ENCODE peak calls at places on chromosomes 1 and 21, in seven cellular contexts. E, M, B, A, D, V and H are unnamed samples.

GRCh38 chr1:184716158-184716557 is 38.5 kb downstream of the EDEM3 start:
- DNase-seq in E (no peak), M (no peak), B (no peak), A (no peak), D (peak), V (no peak), H (no peak)

GRCh38 chr1:210340751-210341328 is 12.1 kb downstream of the HHAT start:
- DNase-seq in E (no peak), M (no peak), B (no peak), A (no peak), D (no peak), V (no peak), H (no peak)

GRCh38 chr1:77539510-77540142 is 142.8 kb downstream of the ZZZ3 start:
- DNase-seq in E (no peak), M (peak), B (peak), A (no peak), D (peak), V (no peak), H (peak)

GRCh38 chr1:159860456-159860855 is 2.0 kb downstream of the VSIG8 start:
- DNase-seq in E (no peak), M (no peak), B (no peak), A (no peak), D (peak), V (no peak), H (no peak)

GRCh38 chr1:151405167-151405951 is 6.0 kb downstream of the PSMB4 start:
- DNase-seq in E (no peak), M (no peak), B (no peak), A (no peak), D (no peak), V (no peak), H (no peak)

GRCh38 chr1:95246511-95246910 is 12.5 kb downstream of the RWDD3 start:
- DNase-seq in E (no peak), M (no peak), B (no peak), A (no peak), D (no peak), V (no peak), H (no peak)

GRCh38 chr1:180249725-180250498 is 19.8 kb downstream of the LHX4 start:
- DNase-seq in E (no peak), M (no peak), B (no peak), A (no peak), D (no peak), V (peak), H (no peak)

GRCh38 chr1:33634806-33635205 is 162.4 kb downstream of the ZSCAN20 start:
- DNase-seq in E (no peak), M (no peak), B (peak), A (peak), D (peak), V (no peak), H (no peak)

GRCh38 chr1:169289016-169289415 is 78.6 kb downstream of the NME7 start:
- DNase-seq in E (no peak), M (no peak), B (no peak), A (no peak), D (no peak), V (no peak), H (no peak)

GRCh38 chr1:167305059-167305704 is 84.5 kb downstream of the POU2F1 start:
- DNase-seq in E (no peak), M (no peak), B (no peak), A (no peak), D (no peak), V (no peak), H (no peak)

GRCh38 chr1:247337250-247337746 is 5.6 kb upstream of the ZNF496 start:
- DNase-seq in E (no peak), M (no peak), B (no peak), A (no peak), D (no peak), V (no peak), H (no peak)

GRCh38 chr1:41665962-41666917 is 181.8 kb upstream of the EDN2 start:
- DNase-seq in E (no peak), M (no peak), B (no peak), A (no peak), D (no peak), V (no peak), H (no peak)

GRCh38 chr21:25535811-25536210 is 71.5 kb downstream of the MRPL39 start:
- DNase-seq in E (no peak), M (no peak), B (no peak), A (no peak), D (no peak), V (no peak), H (no peak)

GRCh38 chr1:148318123-148318899 is 164.8 kb downstream of the PPIAL4G start:
- DNase-seq in E (no peak), M (no peak), B (no peak), A (no peak), D (no peak), V (no peak), H (no peak)

GRCh38 chr1:37282763-37283162 is 191.6 kb upstream of the ZC3H12A start:
- DNase-seq in E (no peak), M (no peak), B (no peak), A (no peak), D (no peak), V (no peak), H (no peak)

GRCh38 chr1:225830823-225831222 is 20.9 kb downstream of the EPHX1 start:
- DNase-seq in E (no peak), M (no peak), B (no peak), A (no peak), D (no peak), V (no peak), H (no peak)

GRCh38 chr1:179043266-179043665 is 17.6 kb downstream of the FAM20B start:
- DNase-seq in E (no peak), M (no peak), B (no peak), A (no peak), D (no peak), V (no peak), H (no peak)

GRCh38 chr1:56788588-56788987 is 30.6 kb downstream of the FYB2 start:
- DNase-seq in E (no peak), M (no peak), B (no peak), A (peak), D (no peak), V (no peak), H (no peak)

GRCh38 chr1:2374260-2375155 is 16.8 kb downstream of the MORN1 start:
- DNase-seq in E (no peak), M (no peak), B (no peak), A (no peak), D (no peak), V (peak), H (no peak)

GRCh38 chr1:62435231-62436038 is 1.4 kb upstream of the USP1 start:
- DNase-seq in E (no peak), M (no peak), B (no peak), A (no peak), D (no peak), V (peak), H (no peak)

GRCh38 chr1:27403065-27403726 is 10.8 kb downstream of the GPR3 start:
- DNase-seq in E (no peak), M (no peak), B (peak), A (no peak), D (peak), V (peak), H (no peak)

GRCh38 chr1:116999596-116999995 is 2.0 kb upstream of the CD101 start:
- DNase-seq in E (no peak), M (no peak), B (no peak), A (peak), D (no peak), V (no peak), H (no peak)

GRCh38 chr1:3695326-3696217 is 43.3 kb downstream of the TP73 start:
- DNase-seq in E (no peak), M (no peak), B (peak), A (peak), D (peak), V (no peak), H (no peak)

GRCh38 chr21:29499734-29500343 is 201.1 kb downstream of the BACH1 start:
- DNase-seq in E (no peak), M (peak), B (peak), A (peak), D (peak), V (no peak), H (no peak)

GRCh38 chr1:17066530-17067426 is 12.9 kb upstream of the SDHB start:
- DNase-seq in E (no peak), M (no peak), B (no peak), A (no peak), D (no peak), V (no peak), H (no peak)

GRCh38 chr21:33949516-33950424 is 34.2 kb upstream of the ATP5PO start:
- DNase-seq in E (no peak), M (no peak), B (no peak), A (no peak), D (no peak), V (no peak), H (no peak)

GRCh38 chr1:115306146-115306545 is 31.9 kb downstream of the NGF start:
- DNase-seq in E (no peak), M (no peak), B (no peak), A (no peak), D (no peak), V (no peak), H (peak)

GRCh38 chr1:109788695-109789521 is 25.2 kb upstream of the EPS8L3 start:
- DNase-seq in E (peak), M (no peak), B (peak), A (peak), D (no peak), V (peak), H (no peak)

GRCh38 chr1:81799939-81800740 is 594 bp upstream of the ADGRL2 start:
- DNase-seq in E (peak), M (no peak), B (peak), A (peak), D (peak), V (peak), H (peak)

GRCh38 chr1:101122452-101123166 is 97.0 kb upstream of the DPH5 start:
- DNase-seq in E (no peak), M (no peak), B (no peak), A (no peak), D (no peak), V (no peak), H (no peak)

GRCh38 chr1:12485231-12486172 is 132.5 kb downstream of the DHRS3 start:
- DNase-seq in E (no peak), M (peak), B (no peak), A (peak), D (no peak), V (no peak), H (peak)

GRCh38 chr1:109241841-109242301 is 7.5 kb upstream of the CELSR2 start:
- DNase-seq in E (no peak), M (no peak), B (no peak), A (no peak), D (no peak), V (no peak), H (no peak)

GRCh38 chr1:26799479-26800133 is 11.9 kb downstream of the PIGV start:
- DNase-seq in E (no peak), M (no peak), B (no peak), A (peak), D (peak), V (peak), H (peak)

GRCh38 chr21:41024341-41025056 is 143.5 kb upstream of the BACE2 start:
- DNase-seq in E (peak), M (no peak), B (no peak), A (no peak), D (no peak), V (no peak), H (no peak)

GRCh38 chr1:169877800-169878491 is 15.8 kb downstream of the SCYL3 start:
- DNase-seq in E (no peak), M (peak), B (no peak), A (no peak), D (peak), V (no peak), H (no peak)

GRCh38 chr1:93328809-93329477 is 16.8 kb upstream of the DR1 start:
- DNase-seq in E (no peak), M (no peak), B (no peak), A (no peak), D (peak), V (no peak), H (no peak)

GRCh38 chr1:206937437-206937836 is 8.8 kb downstream of the PIGR start:
- DNase-seq in E (no peak), M (no peak), B (no peak), A (no peak), D (no peak), V (no peak), H (no peak)
- TF ChIP-seq CTCF in E (no peak), M (no peak), B (no peak), A (no peak), D (no peak), V (no peak), H (no peak)

DNA sequence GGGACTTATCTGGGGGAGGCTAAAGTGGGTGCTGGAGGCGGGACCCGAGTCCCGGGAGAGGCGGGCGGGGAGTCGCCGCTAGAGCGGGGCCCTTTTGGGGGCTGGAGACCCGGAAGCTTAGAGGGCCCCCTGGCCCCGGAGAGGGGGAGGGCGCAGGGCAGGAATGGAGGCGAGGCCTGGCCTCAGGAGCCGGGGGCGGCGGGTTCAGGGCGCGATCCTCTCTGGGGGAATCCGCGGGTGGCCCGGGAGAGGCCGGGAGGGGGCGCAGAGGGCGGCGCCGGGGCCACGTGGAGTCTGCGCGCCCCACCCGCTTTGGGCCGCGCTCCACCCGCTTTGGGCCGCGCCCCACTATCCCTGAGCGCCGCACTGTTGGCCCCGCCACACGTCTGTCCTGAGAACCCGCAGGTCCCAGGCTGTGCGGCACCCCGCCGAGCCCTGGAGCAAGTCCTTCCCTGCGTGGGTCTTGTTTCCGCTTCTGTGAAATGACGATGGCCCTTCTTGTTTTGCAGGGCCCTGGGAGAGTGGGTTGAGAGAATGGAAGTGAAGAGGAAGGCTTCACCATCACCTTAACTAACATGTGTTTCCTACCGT is 84.4 kb downstream of the NKAIN1 start:
- DNase-seq in E (peak), M (no peak), B (peak), A (peak), D (peak), V (peak), H (no peak)
- TF ChIP-seq CTCF in E (peak), M (peak), B (no peak), A (peak), D (peak), V (no peak), H (peak)

DNA sequence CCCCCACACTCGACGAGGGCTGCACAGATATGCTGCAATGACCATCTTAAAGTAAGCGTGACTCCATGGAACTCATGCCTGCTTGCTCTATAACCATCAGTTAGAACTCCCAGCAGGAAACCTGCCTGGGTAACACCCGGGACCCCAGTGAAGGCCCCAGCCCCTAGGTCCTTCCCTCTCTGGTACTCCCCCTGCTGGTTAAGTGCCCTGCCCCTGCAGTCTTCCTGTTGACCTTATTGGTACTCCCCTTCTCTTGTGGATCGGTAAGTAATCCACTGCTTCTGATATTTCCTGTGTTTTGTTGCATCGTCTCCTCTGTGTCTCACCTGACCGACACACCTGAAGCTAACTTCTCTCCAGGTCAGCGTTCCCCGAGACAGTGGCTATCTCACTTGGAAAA is 104.8 kb upstream of the COG2 start:
- DNase-seq in E (no peak), M (no peak), B (no peak), A (no peak), D (no peak), V (no peak), H (no peak)
- TF ChIP-seq CTCF in E (no peak), M (peak), B (no peak), A (no peak), D (no peak), V (no peak), H (no peak)

GRCh38 chr21:32414579-32415358 is 2.3 kb downstream of the EVA1C start:
- DNase-seq in E (no peak), M (no peak), B (no peak), A (peak), D (peak), V (no peak), H (no peak)
- TF ChIP-seq CTCF in E (peak), M (peak), B (peak), A (no peak), D (peak), V (no peak), H (peak)

GRCh38 chr1:53061123-53061858 is 722 bp upstream of the PODN start:
- DNase-seq in E (peak), M (no peak), B (no peak), A (no peak), D (no peak), V (peak), H (no peak)
- TF ChIP-seq CTCF in E (no peak), M (no peak), B (no peak), A (no peak), D (no peak), V (no peak), H (no peak)